ENCODE peak calls at places on chromosomes 1 and 21, in ten cellular contexts. E is psoas muscle, U is AG04449, B is uterus, G is BJ, A is endodermal cell, P is right cardiac atrium, W is pancreas, V is colonic mucosa, X is adipocyte. L is an unnamed sample.

GRCh38 chr21:14923468-14923867 is 141.3 kb downstream of the NRIP1 start:
- DNase-seq in B (no peak), E (no peak), X (peak; percentile 67), P (no peak), U (peak; percentile 26), G (no peak), W (no peak), A (no peak), V (no peak), L (no peak)

GRCh38 chr1:22861764-22862440 is 110.8 kb downstream of the LACTBL1 start:
- DNase-seq in V (peak; percentile 30), X (peak; percentile 66), P (no peak), W (peak; percentile 33), B (no peak), A (peak; percentile 79), U (peak; percentile 28), E (no peak), G (no peak), L (peak; percentile 22)

GRCh38 chr1:58231204-58231603 is 315.3 kb downstream of the OMA1 start:
- DNase-seq in V (no peak), A (no peak), B (no peak), G (no peak), W (no peak), E (no peak), X (no peak), U (no peak), P (no peak), L (no peak)

GRCh38 chr1:41282679-41283317 is 40.7 kb upstream of the SCMH1 start:
- DNase-seq in A (peak; percentile 87), E (peak; percentile 24), U (no peak), B (peak; percentile 22), G (no peak), P (peak; percentile 70), W (peak; percentile 38), X (peak; percentile 72), V (no peak), L (peak; percentile 28)

GRCh38 chr1:26010800-26011199 is 10.8 kb upstream of the EXTL1 start:
- DNase-seq in A (peak; percentile 73), X (no peak), G (no peak), U (no peak), E (no peak), B (no peak), P (no peak), W (no peak), V (no peak), L (no peak)

GRCh38 chr1:207952617-207953542 is 42.0 kb upstream of the CD34 start:
- DNase-seq in V (no peak), B (no peak), W (no peak), A (no peak), G (no peak), P (no peak), U (no peak), E (no peak), X (no peak), L (no peak)

GRCh38 chr1:33257759-33258712 is 1.7 kb downstream of the ZNF362 start:
- DNase-seq in V (peak; percentile 68), P (no peak), E (no peak), G (no peak), B (no peak), X (peak; percentile 17), W (peak; percentile 60), A (no peak), U (no peak), L (peak; percentile 76)

GRCh38 chr1:155320252-155320651 is 442 bp upstream of the RUSC1 start:
- DNase-seq in B (no peak), V (no peak), G (no peak), P (no peak), A (peak; percentile 60), E (no peak), W (no peak), X (no peak), U (no peak), L (no peak)

DNA sequence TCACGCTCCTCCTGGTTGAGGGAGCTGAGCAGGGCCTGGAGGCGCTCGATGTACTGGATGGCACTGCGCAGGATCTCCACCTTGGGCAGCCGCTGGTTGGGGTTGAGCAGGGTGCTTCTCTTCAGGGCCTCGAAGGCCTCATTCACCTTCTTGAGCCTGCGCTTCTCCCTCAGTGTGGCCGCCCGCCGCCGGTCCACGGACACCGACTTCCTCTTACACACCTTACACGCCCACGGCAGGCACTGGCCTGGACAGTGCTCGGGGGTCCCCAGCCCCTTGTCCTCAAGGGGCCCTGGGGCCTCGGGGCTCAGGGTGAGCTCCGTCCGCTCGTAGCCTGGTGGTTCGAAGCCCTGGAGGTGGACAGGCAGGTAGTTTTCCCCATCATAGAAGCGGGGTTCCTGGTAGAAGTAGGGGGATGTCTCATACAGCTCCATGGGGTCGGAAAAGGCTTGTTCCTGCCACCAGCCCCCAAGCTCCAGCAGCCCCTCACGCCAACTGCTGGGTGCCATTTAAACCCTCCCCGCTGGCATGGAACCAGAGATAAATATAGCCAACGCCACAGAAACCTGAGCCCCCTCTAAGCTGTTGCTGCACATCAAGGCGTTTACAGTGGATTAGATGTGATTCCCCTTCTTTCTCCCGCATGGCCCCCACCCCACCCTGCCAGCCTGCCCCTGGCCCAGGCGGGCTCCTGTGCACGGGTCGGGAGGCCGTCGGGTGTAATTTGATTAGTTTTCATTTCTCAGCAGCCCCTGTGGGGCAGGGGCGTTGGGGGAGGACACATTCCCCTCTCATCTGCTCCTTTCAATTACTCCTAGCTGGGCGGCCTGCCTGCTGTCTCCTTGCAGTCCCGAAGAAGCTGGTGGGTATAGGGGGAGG is at the start of gene MYOG:
- DNase-seq in B (no peak), G (no peak), W (no peak), A (peak; percentile 51), P (no peak), X (no peak), V (no peak), U (no peak), E (peak; percentile 32), L (no peak)
- H3K4me3 ChIP-seq in B (no peak within 1 kb of the TSS), G (no peak within 1 kb of the TSS), W (no peak within 1 kb of the TSS), A (no peak within 1 kb of the TSS), P (no peak within 1 kb of the TSS), X (no peak within 1 kb of the TSS), V (no peak within 1 kb of the TSS), U (no peak within 1 kb of the TSS), E (peak within 1 kb of the TSS; percentile 99), L (no peak within 1 kb of the TSS)

GRCh38 chr1:21325731-21326387 is 35.6 kb upstream of the ECE1 start:
- DNase-seq in A (no peak), B (peak; percentile 52), E (no peak), W (peak; percentile 40), V (no peak), G (no peak), U (no peak), P (peak; percentile 68), X (no peak), L (no peak)

GRCh38 chr1:21323091-21323490 is 32.8 kb upstream of the ECE1 start:
- DNase-seq in U (no peak), P (peak; percentile 58), W (no peak), G (no peak), A (peak; percentile 78), X (peak; percentile 67), V (no peak), E (no peak), B (peak; percentile 48), L (no peak)

GRCh38 chr1:21324368-21325137 is 34.3 kb upstream of the ECE1 start:
- DNase-seq in V (peak; percentile 82), G (peak; percentile 67), U (no peak), B (peak; percentile 87), E (peak; percentile 81), W (peak; percentile 88), X (peak; percentile 96), P (peak; percentile 92), A (peak; percentile 87), L (peak; percentile 96)

GRCh38 chr1:21326861-21327344 is 36.6 kb upstream of the ECE1 start:
- DNase-seq in X (no peak), G (no peak), W (peak; percentile 53), B (peak; percentile 47), V (no peak), A (no peak), E (peak; percentile 54), U (no peak), P (peak; percentile 90), L (no peak)

DNA sequence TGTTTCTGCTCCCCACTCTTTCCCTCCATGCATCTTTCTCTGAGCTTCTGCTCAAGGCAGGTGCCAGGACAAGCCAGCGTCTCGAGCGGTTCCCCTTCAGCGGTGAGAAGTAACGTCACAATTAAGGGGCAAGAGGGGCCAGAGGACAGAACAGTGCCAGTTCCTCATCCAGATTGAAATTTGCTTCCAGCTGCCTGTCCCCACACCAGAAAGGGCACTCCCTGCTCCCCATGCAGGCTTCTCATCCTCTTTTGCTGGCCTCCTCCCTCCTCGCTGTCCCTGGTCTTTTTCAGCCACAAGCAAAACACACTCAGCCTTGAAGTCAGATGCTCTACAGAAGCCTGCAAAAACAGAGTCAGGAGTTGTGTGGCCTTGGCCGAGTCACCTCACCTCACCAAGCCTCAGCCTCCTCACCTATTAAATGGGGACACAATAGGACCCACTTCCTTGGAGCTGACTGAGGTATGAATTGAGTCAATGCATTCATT is 35.0 kb upstream of the ECE1 start:
- DNase-seq in A (no peak), V (no peak), P (peak; percentile 53), B (no peak), X (no peak), G (no peak), W (no peak), E (no peak), U (no peak), L (no peak)
- H3K4me3 ChIP-seq in A (no peak overlapping the region), V (no peak overlapping the region), P (no peak overlapping the region), B (no peak overlapping the region), X (peak overlapping the region; percentile 57), G (no peak overlapping the region), W (no peak overlapping the region), E (no peak overlapping the region), U (no peak overlapping the region), L (no peak overlapping the region)

DNA sequence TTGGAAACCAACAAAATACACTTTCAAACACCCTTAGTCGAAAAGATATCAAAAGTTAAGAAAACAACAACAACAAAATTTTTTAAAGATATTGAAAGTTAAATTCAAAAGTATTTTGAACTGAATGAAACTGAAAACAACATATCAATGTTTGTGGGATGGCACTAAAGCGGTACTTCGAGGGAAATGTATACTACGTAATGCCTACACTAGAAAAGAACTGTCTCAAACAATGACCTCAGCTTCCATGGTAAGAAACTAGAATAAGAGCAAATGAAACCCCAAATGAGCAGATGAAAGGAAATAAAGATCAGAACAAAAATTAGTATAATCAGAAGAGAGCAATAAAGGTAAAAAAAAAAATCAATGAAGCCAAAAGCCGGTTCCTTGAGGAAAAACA is 6.1 kb downstream of the CBR1 start:
- DNase-seq in P (no peak), B (no peak), E (no peak), V (no peak), U (no peak), G (no peak), A (no peak), W (no peak), X (no peak), L (no peak)
- H3K4me3 ChIP-seq in P (no peak overlapping the region), B (no peak overlapping the region), E (no peak overlapping the region), V (no peak overlapping the region), U (no peak overlapping the region), G (no peak overlapping the region), A (no peak overlapping the region), W (no peak overlapping the region), X (no peak overlapping the region), L (no peak overlapping the region)

GRCh38 chr1:237031480-237031879 is 10.5 kb upstream of the RYR2 start:
- DNase-seq in X (no peak), U (no peak), W (no peak), A (no peak), V (no peak), B (no peak), E (no peak), G (peak; percentile 11), P (no peak), L (no peak)

GRCh38 chr1:237029240-237029639 is 12.7 kb upstream of the RYR2 start:
- DNase-seq in X (no peak), G (no peak), V (no peak), U (no peak), A (no peak), B (no peak), P (no peak), E (no peak), W (no peak), L (no peak)

GRCh38 chr1:237029850-237030535 is 12.0 kb upstream of the RYR2 start:
- DNase-seq in P (no peak), B (no peak), G (no peak), X (no peak), V (no peak), U (no peak), W (no peak), A (no peak), E (no peak), L (no peak)

DNA sequence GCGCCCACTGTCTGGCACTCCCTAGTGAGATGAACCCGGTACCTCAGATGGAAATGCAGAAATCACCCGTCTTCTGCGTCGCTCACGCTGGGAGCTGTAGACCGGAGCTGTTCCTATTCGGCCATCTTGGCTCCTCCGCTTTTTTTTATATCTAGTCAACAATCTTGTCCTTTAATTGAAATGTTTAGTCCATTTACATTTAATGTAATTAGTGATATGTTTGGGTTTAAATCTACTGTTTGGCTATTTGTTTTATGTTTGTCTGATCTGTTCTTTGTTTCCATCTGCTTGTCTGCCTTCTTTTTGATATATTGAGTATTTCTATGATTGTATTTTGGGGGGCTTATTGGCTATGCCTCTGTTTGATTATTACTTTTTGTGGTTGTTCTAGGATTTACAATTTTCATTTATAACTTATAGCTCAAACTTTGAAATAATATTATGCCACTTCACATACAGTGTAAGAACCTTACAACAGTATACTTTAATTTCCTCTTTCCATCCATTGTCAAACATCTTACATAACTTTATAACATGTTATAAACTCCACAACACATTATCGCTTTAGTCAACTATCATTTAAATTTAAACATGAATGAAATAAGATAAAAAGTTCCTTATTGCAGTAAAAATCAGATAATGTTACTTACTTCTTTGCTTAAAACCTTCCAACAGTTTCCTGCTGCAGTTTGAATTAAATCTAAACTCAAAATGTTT is 16.5 kb upstream of the RYR2 start:
- DNase-seq in A (no peak), B (no peak), U (no peak), V (no peak), X (no peak), W (no peak), P (no peak), G (no peak), E (no peak), L (no peak)
- H3K4me3 ChIP-seq in A (no peak overlapping the region), B (no peak overlapping the region), U (no peak overlapping the region), V (no peak overlapping the region), X (no peak overlapping the region), W (no peak overlapping the region), P (no peak overlapping the region), G (no peak overlapping the region), E (no peak overlapping the region), L (no peak overlapping the region)